ENCODE peak calls at places on chromosomes 16 and 17, in four cellular contexts. S is HCT116, G is transverse colon, V is GM12878. U is an unnamed sample.

GRCh38 chr17:3528604-3529511 is 28.8 kb downstream of the TRPV3 start:
- DNase-seq in V (no peak), G (no peak), S (no peak), U (no peak)

GRCh38 chr17:7074931-7075330 is 5.1 kb downstream of the CLEC10A start:
- DNase-seq in G (no peak), V (no peak), S (no peak), U (no peak)

GRCh38 chr17:49575524-49576120 is at the start of gene NXPH3:
- DNase-seq in G (peak; percentile 74), S (no peak), V (no peak), U (no peak)

GRCh38 chr17:6755731-6756184 is at the start of gene XAF1:
- DNase-seq in S (no peak), V (peak; percentile 40), G (peak; percentile 52), U (no peak)

GRCh38 chr17:57408064-57408811 is 151.9 kb downstream of the MSI2 start:
- DNase-seq in V (peak; percentile 46), G (peak; percentile 42), S (no peak), U (no peak)

GRCh38 chr17:48814504-48814903 is 2.5 kb downstream of the TTLL6 start:
- DNase-seq in V (no peak), G (peak; percentile 73), S (peak; percentile 60), U (no peak)

GRCh38 chr16:11097094-11097781 is 152.9 kb downstream of the CLEC16A start:
- DNase-seq in S (no peak), G (no peak), V (no peak), U (no peak)

GRCh38 chr16:57732011-57732410 is 3.6 kb upstream of the KATNB1 start:
- DNase-seq in V (no peak), G (no peak), S (no peak), U (no peak)

GRCh38 chr17:9890124-9890523 is 14.9 kb downstream of the RCVRN start:
- DNase-seq in V (no peak), G (no peak), S (peak; percentile 43), U (no peak)

GRCh38 chr17:77786090-77786489 is 172.4 kb upstream of the TNRC6C start:
- DNase-seq in S (no peak), G (no peak), V (no peak), U (no peak)

GRCh38 chr17:4956493-4957061 is 5.7 kb downstream of the ENO3 start:
- DNase-seq in S (no peak), G (no peak), V (no peak), U (no peak)

GRCh38 chr17:28612936-28613872 is 781 bp downstream of the RSKR start:
- DNase-seq in G (peak; percentile 21), S (no peak), V (no peak), U (no peak)

GRCh38 chr16:23072084-23072599 is 77.1 kb downstream of the USP31 start:
- DNase-seq in G (peak; percentile 84), S (no peak), V (no peak), U (no peak)

GRCh38 chr16:16000685-16001084 is 51.3 kb downstream of the ABCC1 start:
- DNase-seq in G (no peak), S (no peak), V (no peak), U (no peak)

GRCh38 chr16:67399218-67399733 is 6.0 kb upstream of the TPPP3 start:
- DNase-seq in V (no peak), S (no peak), G (no peak), U (no peak)

GRCh38 chr17:65064452-65065019 is 8.0 kb upstream of the GNA13 start:
- DNase-seq in S (no peak), V (no peak), G (no peak), U (no peak)

GRCh38 chr17:81165246-81166032 is at the start of gene PVALEF:
- DNase-seq in V (no peak), G (no peak), S (no peak), U (no peak)

GRCh38 chr17:2222301-2222700 is 81.3 kb downstream of the SMG6 start:
- DNase-seq in S (no peak), V (no peak), G (no peak), U (no peak)

GRCh38 chr17:45106582-45106981 is 25.7 kb downstream of the PLCD3 start:
- DNase-seq in V (no peak), G (no peak), S (no peak), U (no peak)

GRCh38 chr16:85196976-85197375 is 84.7 kb upstream of the CIBAR2 start:
- DNase-seq in G (no peak), S (no peak), V (no peak), U (no peak)

GRCh38 chr17:66354981-66355380 is 52.6 kb downstream of the PRKCA start:
- DNase-seq in V (no peak), S (no peak), G (no peak), U (no peak)

GRCh38 chr17:73710095-73710592 is 65.9 kb upstream of the SDK2 start:
- DNase-seq in S (peak; percentile 67), G (peak; percentile 79), V (peak; percentile 5), U (peak; percentile 1)

GRCh38 chr16:48580925-48581500 is 29.0 kb downstream of the N4BP1 start:
- DNase-seq in S (no peak), G (no peak), V (no peak), U (no peak)

GRCh38 chr16:48575471-48576050 is 34.4 kb downstream of the N4BP1 start:
- DNase-seq in G (no peak), V (no peak), S (no peak), U (no peak)

GRCh38 chr16:48574766-48575165 is 35.2 kb downstream of the N4BP1 start:
- DNase-seq in G (no peak), V (no peak), S (no peak), U (no peak)

GRCh38 chr16:48574148-48574547 is 35.8 kb downstream of the N4BP1 start:
- DNase-seq in S (no peak), V (no peak), G (no peak), U (no peak)

DNA sequence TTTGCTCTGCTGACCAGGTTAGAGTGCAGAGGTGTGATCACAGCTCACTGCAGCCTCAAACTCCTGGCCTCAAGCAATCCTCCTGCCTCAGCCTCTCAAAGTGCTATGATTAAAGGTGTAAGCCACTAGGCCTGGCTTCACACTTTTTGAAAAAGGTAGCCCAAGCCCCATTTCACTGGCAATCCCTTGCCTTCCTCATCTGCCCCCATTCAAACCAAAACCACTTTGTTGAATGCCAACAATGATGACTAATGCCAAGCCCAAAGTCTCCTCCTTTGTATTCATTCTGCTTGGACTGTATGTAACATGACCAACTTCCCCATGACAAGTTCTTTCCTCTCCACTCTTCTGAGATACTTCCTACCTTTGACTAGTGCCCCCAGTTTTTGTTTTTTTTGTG is 33.1 kb downstream of the N4BP1 start:
- DNase-seq in G (no peak), V (no peak), S (no peak), U (no peak)
- TF ChIP-seq POLR2AphosphoS5 in G (no peak), V (no peak), S (no peak), U (no peak)

GRCh38 chr16:75745823-75746222 is 19.5 kb upstream of the CPHXL start:
- DNase-seq in S (no peak), G (no peak), V (no peak), U (no peak)

GRCh38 chr16:75742424-75743047 is 16.2 kb upstream of the CPHXL start:
- DNase-seq in G (no peak), S (peak; percentile 12), V (no peak), U (no peak)

GRCh38 chr16:75750516-75750915 is 24.2 kb upstream of the CPHXL start:
- DNase-seq in V (no peak), S (no peak), G (no peak), U (no peak)

DNA sequence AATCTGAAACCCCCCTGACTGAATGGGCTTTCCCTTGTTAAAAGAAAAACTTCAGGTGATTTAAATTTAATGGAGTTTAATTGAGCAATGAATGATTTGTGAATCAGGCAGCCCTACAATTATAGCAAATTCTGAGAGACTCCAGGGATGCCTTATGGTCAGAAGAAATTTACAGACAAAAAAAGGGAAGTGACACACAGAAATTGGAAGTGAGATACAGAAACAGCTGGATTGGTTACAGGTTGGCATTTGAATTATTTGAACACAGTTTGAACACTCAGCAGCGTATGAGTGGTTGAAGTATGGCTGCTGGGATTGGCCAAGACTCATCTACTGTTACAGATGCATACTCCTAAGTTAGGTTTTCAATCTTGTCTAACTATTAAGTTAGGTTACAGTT is 19.0 kb upstream of the CPHXL start:
- DNase-seq in S (no peak), G (no peak), V (no peak), U (no peak)
- H3K4me3 ChIP-seq in S (no peak overlapping the region), G (no peak overlapping the region), V (no peak overlapping the region), U (no peak overlapping the region)

GRCh38 chr16:89035013-89035697 is 58.1 kb upstream of the CBFA2T3 start:
- DNase-seq in G (no peak), S (no peak), V (no peak), U (no peak)
- TF ChIP-seq POLR2AphosphoS5 in G (no peak), S (no peak), V (no peak), U (no peak)

DNA sequence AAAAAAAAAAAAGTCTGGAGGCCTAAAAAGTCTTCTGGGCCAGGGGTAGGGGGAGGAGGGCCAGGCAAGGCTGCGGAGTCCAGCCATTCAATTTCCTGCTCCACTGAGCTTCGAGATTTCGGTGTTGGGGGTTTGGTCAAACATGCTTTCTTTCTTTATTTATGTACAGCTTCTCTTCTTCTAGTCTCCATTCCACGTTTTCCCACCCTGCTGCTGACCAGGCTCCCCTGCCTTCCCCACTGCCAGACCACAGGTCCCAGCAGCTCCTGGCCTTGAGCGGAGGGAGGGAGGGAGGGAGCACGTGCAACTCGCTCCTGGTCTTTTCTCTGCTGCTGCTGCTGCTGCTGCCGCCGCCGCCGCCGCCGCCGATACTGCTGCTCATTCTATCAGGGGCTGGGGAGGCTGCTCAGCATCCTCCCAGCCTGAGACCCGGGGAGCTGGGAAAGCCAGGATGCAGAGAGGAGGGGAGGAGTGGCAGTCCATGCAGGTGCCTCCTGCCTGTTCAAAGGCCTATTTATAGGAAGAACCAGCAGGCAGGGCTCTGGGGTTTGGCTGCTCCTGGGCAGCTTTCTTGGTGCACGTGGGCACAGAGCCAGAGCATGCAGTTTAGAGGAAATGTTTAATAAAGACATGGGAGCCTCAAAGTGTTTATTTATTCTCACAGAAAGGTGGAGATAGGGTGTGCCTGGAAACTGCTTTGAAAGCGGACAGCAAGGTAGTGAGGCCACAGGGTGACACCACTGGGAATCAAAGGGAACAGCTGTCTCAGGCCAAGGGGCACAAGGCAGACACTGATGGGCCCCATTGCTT is 23.4 kb upstream of the ZFHX3 start:
- DNase-seq in V (no peak), S (no peak), G (peak; percentile 72), U (no peak)
- H3K4me3 ChIP-seq in V (peak overlapping the region; percentile 32), S (no peak overlapping the region), G (peak overlapping the region; percentile 38), U (no peak overlapping the region)

DNA sequence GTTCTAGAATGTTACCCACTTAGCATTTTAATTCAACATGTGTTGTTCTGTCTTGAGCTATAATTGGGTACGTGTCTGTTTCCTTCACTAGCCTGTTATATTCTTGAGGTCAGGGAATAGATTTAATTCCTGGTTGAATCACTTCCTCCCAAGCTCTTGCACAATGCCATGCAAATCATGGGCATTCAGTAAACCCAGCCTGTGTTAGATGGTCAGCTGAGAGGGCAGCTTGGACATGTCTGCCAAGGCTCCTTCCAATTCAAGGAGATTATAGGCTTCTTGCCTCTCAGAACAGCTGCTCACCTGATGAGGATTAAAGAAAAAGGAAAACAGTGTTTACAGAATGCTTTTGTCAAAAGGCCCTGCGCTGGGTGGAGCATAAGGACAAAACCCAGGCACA is 12.6 kb downstream of the C1QTNF1 start:
- DNase-seq in V (no peak), G (no peak), S (no peak), U (no peak)
- TF ChIP-seq POLR2AphosphoS5 in V (no peak), G (no peak), S (no peak), U (no peak)

GRCh38 chr16:75401697-75402096 is 31.6 kb downstream of the CFDP1 start:
- DNase-seq in S (no peak), G (no peak), V (no peak), U (no peak)
- H3K4me3 ChIP-seq in S (no peak overlapping the region), G (no peak overlapping the region), V (no peak overlapping the region), U (no peak overlapping the region)

GRCh38 chr16:65121870-65122723 is at the start of gene CDH11:
- DNase-seq in S (no peak), V (no peak), G (peak; percentile 38), U (no peak)
- TF ChIP-seq POLR2AphosphoS5 in S (no peak), V (no peak), G (no peak), U (peak; percentile 49)